ENCODE peak calls at places on chromosomes 3 and 15, in six cellular contexts. V is brain microvascular endothelial cell; N is uterus; E is GM13977; J is CD8-positive, alpha-beta T cell; S is astrocyte of the spinal cord. D is an unnamed sample.
A peak's percentile ranks its signal among the peaks of the same experiment; 100 is the strongest.

GRCh38 chr3:119409844-119410243 is 53.6 kb downstream of the TMEM39A start:
- DNase-seq in V (no peak), E (no peak), N (no peak), J (no peak), S (no peak), D (no peak)

GRCh38 chr15:40594429-40594836 is 384 bp downstream of the KNL1 start:
- DNase-seq in V (peak; percentile 42), N (peak; percentile 20), E (peak; percentile 63), J (no peak), S (peak; percentile 64), D (no peak)

GRCh38 chr3:40584625-40585189 is 59.9 kb downstream of the ZNF621 start:
- DNase-seq in J (peak; percentile 65), E (peak; percentile 66), S (peak; percentile 91), V (peak; percentile 81), N (peak; percentile 91), D (peak; percentile 79)

GRCh38 chr3:57557088-57557537 is 1.0 kb downstream of the PDE12 start:
- DNase-seq in J (peak; percentile 48), N (no peak), S (peak; percentile 41), E (peak; percentile 46), V (peak; percentile 34), D (no peak)

GRCh38 chr3:185028121-185028520 is 124.7 kb downstream of the C3orf70 start:
- DNase-seq in N (no peak), J (no peak), S (no peak), E (no peak), V (no peak), D (no peak)

GRCh38 chr3:171715155-171715554 is 95.1 kb downstream of the PLD1 start:
- DNase-seq in S (no peak), N (no peak), J (no peak), V (no peak), E (no peak), D (no peak)

GRCh38 chr3:186534113-186534669 is 10.0 kb downstream of the CRYGS start:
- DNase-seq in V (no peak), E (peak; percentile 57), N (no peak), J (peak; percentile 36), S (no peak), D (no peak)

GRCh38 chr3:124963755-124964154 is 29.2 kb upstream of the MUC13 start:
- DNase-seq in N (no peak), E (no peak), J (no peak), V (no peak), S (no peak), D (no peak)

GRCh38 chr3:37905987-37906674 is 44.5 kb downstream of the CTDSPL start:
- DNase-seq in N (no peak), J (no peak), V (peak; percentile 22), E (no peak), S (peak; percentile 64), D (peak; percentile 56)

GRCh38 chr15:41512512-41513281 is 930 bp downstream of the LTK start:
- DNase-seq in J (no peak), E (peak; percentile 60), N (no peak), V (no peak), S (no peak), D (no peak)

GRCh38 chr3:29156071-29156715 is 124.7 kb upstream of the RBMS3 start:
- DNase-seq in V (no peak), J (no peak), S (peak; percentile 27), E (no peak), N (no peak), D (no peak)

GRCh38 chr15:58546635-58547627 is 115.1 kb downstream of the LIPC start:
- DNase-seq in V (peak; percentile 92), E (no peak), J (no peak), S (peak; percentile 90), N (no peak), D (peak; percentile 78)

GRCh38 chr15:88749699-88750098 is 53.5 kb upstream of the ACAN start:
- DNase-seq in S (no peak), E (no peak), J (no peak), V (no peak), N (no peak), D (no peak)

GRCh38 chr3:86416334-86416733 is 574.6 kb downstream of the VGLL3 start:
- DNase-seq in E (no peak), S (peak; percentile 3), J (no peak), N (no peak), V (no peak), D (no peak)

GRCh38 chr15:70578196-70578595 is 185.2 kb downstream of the UACA start:
- DNase-seq in J (no peak), S (no peak), V (no peak), N (no peak), E (no peak), D (no peak)

GRCh38 chr3:160928183-160928718 is 172.2 kb downstream of the PPM1L start:
- DNase-seq in S (no peak), J (no peak), N (no peak), E (no peak), V (no peak), D (no peak)

GRCh38 chr3:50689558-50689957 is 14.8 kb downstream of the DOCK3 start:
- DNase-seq in E (no peak), S (no peak), V (no peak), J (no peak), N (no peak), D (no peak)

GRCh38 chr15:70240082-70240481 is 142.4 kb upstream of the TLE3 start:
- DNase-seq in E (peak; percentile 71), V (no peak), J (no peak), N (no peak), S (no peak), D (no peak)

GRCh38 chr3:94083261-94083660 is 20.4 kb downstream of the NSUN3 start:
- DNase-seq in E (no peak), S (no peak), V (no peak), N (no peak), J (no peak), D (no peak)

GRCh38 chr3:70264122-70264780 is 48.2 kb downstream of the MDFIC2 start:
- DNase-seq in N (no peak), S (peak; percentile 49), V (peak; percentile 78), E (no peak), J (no peak), D (no peak)

GRCh38 chr15:90062023-90062728 is 40.1 kb downstream of the IDH2 start:
- DNase-seq in E (no peak), V (peak; percentile 9), N (peak; percentile 72), J (peak; percentile 54), S (peak; percentile 23), D (no peak)

GRCh38 chr15:48928877-48929538 is 34.7 kb downstream of the SHC4 start:
- DNase-seq in S (peak; percentile 27), V (peak; percentile 29), N (no peak), E (no peak), J (no peak), D (no peak)

GRCh38 chr3:12484983-12485327 is 675 bp downstream of the TSEN2 start:
- DNase-seq in V (no peak), J (no peak), E (no peak), S (no peak), N (no peak), D (no peak)

GRCh38 chr3:179750720-179751328 is 98.0 kb downstream of the USP13 start:
- DNase-seq in V (peak; percentile 24), S (peak; percentile 45), N (no peak), E (no peak), J (no peak), D (peak; percentile 6)

GRCh38 chr3:141336672-141337522 is 31.4 kb upstream of the ZBTB38 start:
- DNase-seq in E (peak; percentile 76), V (peak; percentile 84), N (no peak), J (no peak), S (peak; percentile 83), D (peak; percentile 23)

GRCh38 chr3:4493931-4494806 is 1.0 kb downstream of the ITPR1 start:
- DNase-seq in E (no peak), N (peak; percentile 34), J (peak; percentile 20), V (no peak), S (peak; percentile 22), D (no peak)

GRCh38 chr3:126370055-126370454 is 12.8 kb upstream of the KLF15 start:
- DNase-seq in E (no peak), N (no peak), J (no peak), V (no peak), S (no peak), D (no peak)

GRCh38 chr3:14680115-14680514 is 5.2 kb downstream of the C3orf20 start:
- DNase-seq in S (no peak), N (no peak), V (no peak), E (no peak), J (no peak), D (no peak)

GRCh38 chr3:170078620-170079281 is 41.0 kb downstream of the GPR160 start:
- DNase-seq in J (no peak), N (no peak), E (no peak), S (no peak), V (no peak), D (no peak)

GRCh38 chr3:143763568-143764162 is 84.6 kb downstream of the SLC9A9 start:
- DNase-seq in E (no peak), S (peak; percentile 36), V (no peak), J (no peak), N (no peak), D (no peak)

GRCh38 chr3:101497803-101498202 is 15.2 kb downstream of the SENP7 start:
- DNase-seq in J (no peak), N (no peak), E (no peak), V (no peak), S (no peak), D (no peak)

GRCh38 chr3:101500208-101500607 is 12.8 kb downstream of the SENP7 start:
- DNase-seq in J (no peak), N (no peak), E (no peak), S (no peak), V (no peak), D (no peak)

GRCh38 chr3:101495552-101495951 is 17.5 kb downstream of the SENP7 start:
- DNase-seq in J (no peak), E (no peak), S (no peak), V (no peak), N (no peak), D (no peak)
- TF ChIP-seq CTCF in J (no peak), E (no peak), S (peak; percentile 23), V (peak; percentile 36), N (no peak), D (peak; percentile 6)

GRCh38 chr3:44712455-44713075 is at the start of gene ZNF502:
- DNase-seq in J (peak; percentile 73), V (peak; percentile 86), N (peak; percentile 87), S (peak; percentile 92), E (peak; percentile 62), D (peak; percentile 74)
- TF ChIP-seq CTCF in J (peak; percentile 26), V (peak; percentile 65), N (peak; percentile 17), S (peak; percentile 31), E (peak; percentile 0), D (peak; percentile 31)

GRCh38 chr3:31145062-31145461 is 250.6 kb upstream of the GADL1 start:
- DNase-seq in N (no peak), J (no peak), S (no peak), V (no peak), E (no peak), D (no peak)
- TF ChIP-seq CTCF in N (no peak), J (no peak), S (no peak), V (no peak), E (no peak), D (no peak)

GRCh38 chr3:197035577-197035976 is 6.0 kb upstream of the MELTF start:
- DNase-seq in V (no peak), J (no peak), N (no peak), S (no peak), E (no peak), D (no peak)
- TF ChIP-seq CTCF in V (no peak), J (no peak), N (no peak), S (no peak), E (no peak), D (no peak)

GRCh38 chr15:64690578-64691296 is 84.7 kb downstream of the RBPMS2 start:
- DNase-seq in E (no peak), J (no peak), N (no peak), S (no peak), V (no peak), D (no peak)
- TF ChIP-seq CTCF in E (no peak), J (no peak), N (no peak), S (no peak), V (no peak), D (no peak)

GRCh38 chr3:55327131-55327920 is 159.8 kb downstream of the WNT5A start:
- DNase-seq in J (no peak), V (peak; percentile 27), N (no peak), S (peak; percentile 61), E (no peak), D (peak; percentile 26)
- TF ChIP-seq CTCF in J (no peak), V (no peak), N (no peak), S (no peak), E (no peak), D (peak; percentile 3)

D was measured in astrocyte of the cerebellum.